ENCODE peak calls at places on chromosomes 2 and 18, in four cellular contexts. G, H, Y and J are unnamed samples.

GRCh38 chr18:22286576-22286975 is 117.2 kb downstream of the GATA6 start:
- DNase-seq in G (no peak), Y (no peak), H (no peak), J (no peak)

GRCh38 chr2:207504513-207505171 is 25.1 kb upstream of the CREB1 start:
- DNase-seq in Y (peak), G (no peak), H (no peak), J (no peak)

GRCh38 chr2:97657986-97658690 is 5.7 kb downstream of the ACTR1B start:
- DNase-seq in Y (no peak), H (no peak), G (no peak), J (no peak)

GRCh38 chr2:129908721-129909373 is 70.6 kb upstream of the RAB6C start:
- DNase-seq in Y (no peak), H (no peak), G (no peak), J (no peak)

GRCh38 chr18:33051397-33051796 is 278.6 kb upstream of the KLHL14 start:
- DNase-seq in Y (no peak), G (peak), H (no peak), J (peak)

GRCh38 chr2:207750876-207751275 is 18.8 kb downstream of the FZD5 start:
- DNase-seq in Y (no peak), G (no peak), H (no peak), J (no peak)

GRCh38 chr18:49339146-49339545 is 121.3 kb downstream of the DYM start:
- DNase-seq in H (no peak), G (no peak), Y (no peak), J (no peak)

GRCh38 chr2:173854840-173855239 is 110.3 kb downstream of the SP3 start:
- DNase-seq in H (peak), G (no peak), Y (no peak), J (peak)

GRCh38 chr2:14634885-14635871 is 2.7 kb downstream of the LRATD1 start:
- DNase-seq in G (no peak), H (no peak), Y (peak), J (peak)

GRCh38 chr2:170073288-170073687 is 104.7 kb upstream of the MYO3B start:
- DNase-seq in H (peak), G (no peak), Y (peak), J (no peak)

GRCh38 chr2:145757503-145758290 is 1237.8 kb upstream of the ZEB2 start:
- DNase-seq in G (no peak), H (no peak), Y (no peak), J (no peak)

GRCh38 chr2:69631402-69631801 is 12.1 kb downstream of the AAK1 start:
- DNase-seq in H (no peak), Y (no peak), G (no peak), J (no peak)

GRCh38 chr18:8471373-8471772 is 137.9 kb upstream of the RAB12 start:
- DNase-seq in H (no peak), G (no peak), Y (no peak), J (no peak)

GRCh38 chr2:217142649-217143266 is 282.9 kb upstream of the TNP1 start:
- DNase-seq in Y (peak), H (no peak), G (no peak), J (peak)

GRCh38 chr2:217657252-217657651 is 345.5 kb downstream of the TNS1 start:
- DNase-seq in Y (no peak), G (no peak), H (no peak), J (no peak)

GRCh38 chr18:12003894-12004293 is 22.6 kb downstream of the IMPA2 start:
- DNase-seq in H (no peak), G (no peak), Y (no peak), J (no peak)